ENCODE peak calls at places on chromosomes 7 and 10, in four cellular contexts. Z is activated CD4-positive, alpha-beta T cell treated with anti-CD3 and anti-CD28 coated beads, Interleukin-2, amount 50 U/mL, for 1 hour; R is esophagus squamous epithelium; D is thoracic aorta. M is an unnamed sample.

GRCh38 chr10:3874988-3875841 is 90.2 kb upstream of the KLF6 start:
- DNase-seq in Z (peak), R (no peak), D (no peak), M (peak)

GRCh38 chr10:113273151-113273876 is 279.5 kb upstream of the HABP2 start:
- DNase-seq in Z (no peak), R (no peak), D (no peak), M (peak)

GRCh38 chr7:50197547-50197946 is 104.5 kb upstream of the ZPBP start:
- DNase-seq in Z (peak), D (no peak), R (no peak), M (no peak)

GRCh38 chr7:154867068-154867467 is 135.9 kb downstream of the PAXIP1 start:
- DNase-seq in R (no peak), D (no peak), Z (no peak), M (no peak)

GRCh38 chr10:124372906-124373305 is 45.8 kb downstream of the OAT start:
- DNase-seq in D (no peak), R (no peak), Z (no peak), M (no peak)

GRCh38 chr7:5643280-5643679 is 138.2 kb downstream of the RNF216 start:
- DNase-seq in D (no peak), R (no peak), Z (no peak), M (peak)

GRCh38 chr7:95682913-95683312 is 86.6 kb upstream of the PDK4 start:
- DNase-seq in D (no peak), R (no peak), Z (no peak), M (no peak)

GRCh38 chr7:157612664-157613561 is 276.1 kb downstream of the DNAJB6 start:
- DNase-seq in R (no peak), Z (peak), D (no peak), M (no peak)

GRCh38 chr10:124890225-124890624 is 51.7 kb upstream of the ZRANB1 start:
- DNase-seq in Z (no peak), R (no peak), D (no peak), M (no peak)

GRCh38 chr7:143934526-143935340 is at the start of gene OR2F2:
- DNase-seq in D (no peak), R (no peak), Z (no peak), M (no peak)

GRCh38 chr7:42348627-42349026 is 111.6 kb upstream of the GLI3 start:
- DNase-seq in R (no peak), Z (no peak), D (no peak), M (no peak)

GRCh38 chr7:107563072-107563760 is 504 bp downstream of the COG5 start:
- DNase-seq in R (no peak), D (no peak), Z (no peak), M (no peak)

GRCh38 chr10:43299579-43299978 is 32.7 kb upstream of the RASGEF1A start:
- DNase-seq in R (no peak), Z (peak), D (no peak), M (no peak)

GRCh38 chr10:16562891-16563290 is 41.2 kb upstream of the C1QL3 start:
- DNase-seq in R (no peak), D (no peak), Z (no peak), M (no peak)

GRCh38 chr10:58641095-58641531 is 128.4 kb downstream of the BICC1 start:
- DNase-seq in R (no peak), D (no peak), Z (no peak), M (no peak)

GRCh38 chr7:106721816-106722785 is 61.1 kb upstream of the CCDC71L start:
- DNase-seq in D (no peak), R (no peak), Z (no peak), M (peak)

GRCh38 chr10:6769704-6770417 is 189.8 kb upstream of the PRKCQ start:
- DNase-seq in Z (no peak), R (no peak), D (no peak), M (no peak)

GRCh38 chr7:2411815-2412586 is 8.6 kb downstream of the CHST12 start:
- DNase-seq in R (no peak), Z (no peak), D (no peak), M (no peak)

GRCh38 chr7:158830211-158830723 is 958 bp upstream of the ESYT2 start:
- DNase-seq in R (no peak), Z (no peak), D (no peak), M (no peak)

GRCh38 chr7:31462636-31463035 is 51.3 kb upstream of the ITPRID1 start:
- DNase-seq in R (no peak), Z (no peak), D (no peak), M (no peak)

GRCh38 chr7:7148799-7149481 is 33.4 kb upstream of the C1GALT1 start:
- DNase-seq in Z (no peak), R (no peak), D (no peak), M (no peak)